ENCODE peak calls at places on chromosome 10, in seven cellular contexts. O is stimulated activated CD4-positive, alpha-beta T cell treated with anti-CD3 and anti-CD28 coated beads, Interleukin-4, amount 100 ng/mL, for 4 hours; U is GM20000; V is cardiac fibroblast; T is fibroblast of the aortic adventitia; N is nephron progenitor cell; S is osteocyte. G is an unnamed sample.
A peak's percentile ranks its signal among the peaks of the same experiment; 100 is the strongest.

GRCh38 chr10:38050212-38050611 is 39.7 kb downstream of the ZNF33A start:
- DNase-seq in O (no peak), U (no peak), V (no peak), T (peak; percentile 12), N (no peak), S (no peak), G (no peak)

GRCh38 chr10:76303682-76304316 is 872.4 kb downstream of the LRMDA start:
- DNase-seq in O (no peak), U (peak; percentile 29), V (peak; percentile 88), T (peak; percentile 86), N (peak; percentile 70), S (no peak), G (peak; percentile 22)

GRCh38 chr10:88996927-88997326 is 6.3 kb downstream of the FAS start:
- DNase-seq in O (no peak), U (no peak), V (no peak), T (no peak), N (no peak), S (no peak), G (no peak)

GRCh38 chr10:30882281-30882680 is 149.4 kb downstream of the ZNF438 start:
- DNase-seq in O (no peak), U (no peak), V (peak; percentile 22), T (peak; percentile 51), N (no peak), S (no peak), G (no peak)

GRCh38 chr10:85850736-85851135 is 515.9 kb downstream of the GRID1 start:
- DNase-seq in O (no peak), U (no peak), V (no peak), T (no peak), N (no peak), S (no peak), G (no peak)

GRCh38 chr10:113576853-113577252 is 24.0 kb downstream of the HABP2 start:
- DNase-seq in O (no peak), U (no peak), V (peak; percentile 9), T (peak; percentile 8), N (peak; percentile 74), S (no peak), G (no peak)

GRCh38 chr10:101001225-101002035 is 1.8 kb downstream of the LZTS2 start:
- DNase-seq in O (no peak), U (no peak), V (peak; percentile 95), T (peak; percentile 89), N (peak; percentile 42), S (no peak), G (no peak)

GRCh38 chr10:11042375-11042774 is 24.7 kb downstream of the CELF2 start:
- DNase-seq in O (no peak), U (no peak), V (peak; percentile 11), T (peak; percentile 23), N (no peak), S (no peak), G (no peak)

GRCh38 chr10:60312818-60313588 is 76.7 kb downstream of the ANK3 start:
- DNase-seq in O (no peak), U (no peak), V (peak; percentile 75), T (peak; percentile 74), N (no peak), S (no peak), G (no peak)

G was measured in caudate nucleus.